ENCODE peak calls at places on chromosomes 6 and 20, in five cellular contexts. I is CD4-positive, alpha-beta T cell; P is colonic mucosa; Z is SK-N-SH; O is bronchial epithelial cell. C is an unnamed sample.

GRCh38 chr20:63895202-63895885 is 418 bp downstream of the DNAJC5 start:
- DNase-seq in I (peak), P (no peak), Z (no peak), O (no peak), C (no peak)

GRCh38 chr6:3766219-3766618 is 14.7 kb upstream of the PXDC1 start:
- DNase-seq in I (no peak), P (no peak), Z (peak), O (peak), C (no peak)

GRCh38 chr6:84651583-84651982 is 112.8 kb downstream of the TBX18 start:
- DNase-seq in I (no peak), P (no peak), Z (no peak), O (no peak), C (no peak)

GRCh38 chr6:14105547-14105946 is 12.0 kb upstream of the CD83 start:
- DNase-seq in I (no peak), P (no peak), Z (no peak), O (no peak), C (no peak)

GRCh38 chr20:9301129-9302072 is 213.0 kb upstream of the LAMP5 start:
- DNase-seq in I (no peak), P (peak), Z (no peak), O (peak), C (no peak)

GRCh38 chr6:119201486-119201885 is 123.0 kb upstream of the FAM184A start:
- DNase-seq in I (no peak), P (no peak), Z (no peak), O (no peak), C (no peak)

GRCh38 chr20:31857861-31858835 is 12.2 kb downstream of the DUSP15 start:
- DNase-seq in I (no peak), P (no peak), Z (no peak), O (no peak), C (no peak)

GRCh38 chr6:107941627-107942026 is 16.4 kb downstream of the SEC63 start:
- DNase-seq in I (no peak), P (no peak), Z (no peak), O (no peak), C (no peak)

GRCh38 chr20:61758556-61759200 is 307.0 kb downstream of the TAF4 start:
- DNase-seq in I (no peak), P (no peak), Z (no peak), O (no peak), C (no peak)

GRCh38 chr6:112450663-112451062 is 103.5 kb downstream of the RFPL4B start:
- DNase-seq in I (no peak), P (no peak), Z (no peak), O (no peak), C (no peak)

GRCh38 chr6:12296255-12296573 is 6.1 kb downstream of the EDN1 start:
- DNase-seq in I (no peak), P (peak), Z (no peak), O (peak), C (no peak)

GRCh38 chr6:46216879-46217278 is 46.1 kb upstream of the ENPP5 start:
- DNase-seq in I (no peak), P (no peak), Z (no peak), O (no peak), C (no peak)

GRCh38 chr6:84618836-84619235 is 145.6 kb downstream of the TBX18 start:
- DNase-seq in I (no peak), P (no peak), Z (no peak), O (peak), C (no peak)

GRCh38 chr6:112951829-112952228 is 604.7 kb downstream of the RFPL4B start:
- DNase-seq in I (no peak), P (no peak), Z (no peak), O (peak), C (no peak)

GRCh38 chr20:58236612-58237317 is 8.3 kb upstream of the ANKRD60 start:
- DNase-seq in I (peak), P (peak), Z (peak), O (peak), C (peak)

GRCh38 chr6:165222315-165223025 is 86.9 kb downstream of the C6orf118 start:
- DNase-seq in I (no peak), P (no peak), Z (no peak), O (no peak), C (no peak)

GRCh38 chr6:80553071-80553740 is 446.7 kb downstream of the BCKDHB start:
- DNase-seq in I (no peak), P (no peak), Z (no peak), O (no peak), C (no peak)

GRCh38 chr6:30754631-30755030 is 10.3 kb upstream of the IER3 start:
- DNase-seq in I (no peak), P (no peak), Z (no peak), O (peak), C (no peak)

GRCh38 chr6:130908188-130908587 is 81.0 kb downstream of the SMLR1 start:
- DNase-seq in I (no peak), P (no peak), Z (no peak), O (no peak), C (no peak)

GRCh38 chr20:40802886-40803285 is 113.8 kb upstream of the MAFB start:
- DNase-seq in I (no peak), P (no peak), Z (no peak), O (no peak), C (no peak)

GRCh38 chr20:40462600-40462999 is 226.4 kb downstream of the MAFB start:
- DNase-seq in I (no peak), P (no peak), Z (no peak), O (peak), C (no peak)

GRCh38 chr20:63701329-63702035 is 5.0 kb downstream of the TNFRSF6B start:
- DNase-seq in I (no peak), P (no peak), Z (peak), O (no peak), C (no peak)

GRCh38 chr20:53934421-53935352 is 135.7 kb downstream of the BCAS1 start:
- DNase-seq in I (no peak), P (no peak), Z (no peak), O (peak), C (no peak)

GRCh38 chr6:30322527-30323501 is 3.9 kb upstream of the TRIM39 start:
- DNase-seq in I (no peak), P (no peak), Z (no peak), O (no peak), C (no peak)

GRCh38 chr6:42564496-42564890 is 664 bp downstream of the UBR2 start:
- DNase-seq in I (no peak), P (no peak), Z (no peak), O (peak), C (no peak)

DNA sequence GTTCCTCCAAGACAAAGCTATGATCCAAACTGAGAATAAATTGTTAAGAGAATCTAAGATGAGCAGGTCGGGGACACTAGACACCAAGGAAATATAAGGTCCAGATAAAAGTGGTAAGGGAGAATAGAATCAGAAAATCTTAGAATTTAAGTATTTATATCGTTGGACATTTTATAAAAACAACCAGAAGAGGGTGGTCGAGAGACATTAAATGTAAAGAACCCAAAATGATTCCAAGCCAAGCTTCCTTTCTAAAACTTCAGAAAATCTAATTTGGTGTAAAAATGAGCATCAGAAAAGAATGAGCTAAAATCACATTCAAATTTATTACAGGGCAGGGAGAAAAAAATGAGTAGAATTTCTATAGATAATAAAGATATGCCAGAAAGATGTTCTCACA is 97.8 kb upstream of the OGFRL1 start:
- DNase-seq in I (no peak), P (no peak), Z (peak), O (peak), C (no peak)
- TF ChIP-seq CTCF in I (peak), P (no peak), Z (peak), O (no peak), C (peak)

DNA sequence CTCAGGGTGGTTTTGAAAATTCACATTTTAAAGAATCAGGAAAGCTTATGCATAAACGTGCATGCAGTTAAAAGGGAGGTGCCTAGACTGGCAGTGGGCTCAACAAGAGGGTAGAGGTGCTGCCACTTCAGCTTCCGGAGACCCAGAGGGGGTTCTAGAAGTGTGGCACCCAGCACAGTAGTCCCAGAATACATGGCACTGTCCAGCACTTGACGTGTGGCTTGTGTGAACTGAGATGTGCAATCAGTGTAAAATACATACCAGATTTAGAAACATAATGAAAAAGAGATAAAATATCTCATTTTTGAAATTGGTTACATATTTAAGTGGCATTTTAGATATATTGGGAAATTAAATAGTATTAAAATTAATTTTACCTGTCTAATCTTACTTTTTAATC is 89.3 kb downstream of the RIN2 start:
- DNase-seq in I (no peak), P (peak), Z (no peak), O (no peak), C (no peak)
- TF ChIP-seq CTCF in I (no peak), P (no peak), Z (no peak), O (no peak), C (no peak)

GRCh38 chr20:60057123-60057865 is 99.1 kb downstream of the CDH26 start:
- DNase-seq in I (peak), P (peak), Z (peak), O (peak), C (peak)
- TF ChIP-seq CTCF in I (peak), P (peak), Z (peak), O (peak), C (peak)

DNA sequence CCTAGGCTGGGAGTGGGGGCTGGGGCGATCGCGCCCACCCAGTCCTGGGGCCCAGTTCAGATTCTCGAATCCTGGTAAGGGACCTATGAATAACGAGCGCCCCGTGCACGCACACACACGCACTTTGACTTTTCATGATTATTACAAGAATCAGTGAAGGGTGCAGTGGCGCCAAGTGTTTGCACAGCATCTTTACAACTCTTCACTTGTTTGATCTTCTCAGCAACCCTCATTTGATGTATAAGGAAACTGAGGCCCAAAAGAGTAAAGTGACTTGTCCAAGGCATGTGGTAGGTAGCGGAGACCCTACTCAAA is 863 bp upstream of the LRFN2 start:
- DNase-seq in I (no peak), P (no peak), Z (no peak), O (no peak), C (no peak)
- TF ChIP-seq CTCF in I (no peak), P (no peak), Z (no peak), O (no peak), C (no peak)

GRCh38 chr20:44785768-44786167 is 24.6 kb downstream of the RIMS4 start:
- DNase-seq in I (no peak), P (no peak), Z (peak), O (peak), C (peak)
- TF ChIP-seq CTCF in I (no peak), P (no peak), Z (peak), O (no peak), C (no peak)

GRCh38 chr6:36245572-36246031 is 24.3 kb upstream of the PNPLA1 start:
- DNase-seq in I (no peak), P (peak), Z (peak), O (no peak), C (no peak)
- TF ChIP-seq CTCF in I (no peak), P (peak), Z (no peak), O (peak), C (no peak)

GRCh38 chr6:7108196-7108963 is 619 bp downstream of the RREB1 start:
- DNase-seq in I (peak), P (peak), Z (peak), O (peak), C (peak)

GRCh38 chr6:7107578-7108195 is at the start of gene RREB1:
- DNase-seq in I (peak), P (peak), Z (peak), O (no peak), C (peak)

GRCh38 chr6:7104752-7105151 is 3.0 kb upstream of the RREB1 start:
- DNase-seq in I (no peak), P (no peak), Z (no peak), O (no peak), C (no peak)

GRCh38 chr6:7106215-7106751 is 1.5 kb upstream of the RREB1 start:
- DNase-seq in I (no peak), P (no peak), Z (no peak), O (no peak), C (no peak)

DNA sequence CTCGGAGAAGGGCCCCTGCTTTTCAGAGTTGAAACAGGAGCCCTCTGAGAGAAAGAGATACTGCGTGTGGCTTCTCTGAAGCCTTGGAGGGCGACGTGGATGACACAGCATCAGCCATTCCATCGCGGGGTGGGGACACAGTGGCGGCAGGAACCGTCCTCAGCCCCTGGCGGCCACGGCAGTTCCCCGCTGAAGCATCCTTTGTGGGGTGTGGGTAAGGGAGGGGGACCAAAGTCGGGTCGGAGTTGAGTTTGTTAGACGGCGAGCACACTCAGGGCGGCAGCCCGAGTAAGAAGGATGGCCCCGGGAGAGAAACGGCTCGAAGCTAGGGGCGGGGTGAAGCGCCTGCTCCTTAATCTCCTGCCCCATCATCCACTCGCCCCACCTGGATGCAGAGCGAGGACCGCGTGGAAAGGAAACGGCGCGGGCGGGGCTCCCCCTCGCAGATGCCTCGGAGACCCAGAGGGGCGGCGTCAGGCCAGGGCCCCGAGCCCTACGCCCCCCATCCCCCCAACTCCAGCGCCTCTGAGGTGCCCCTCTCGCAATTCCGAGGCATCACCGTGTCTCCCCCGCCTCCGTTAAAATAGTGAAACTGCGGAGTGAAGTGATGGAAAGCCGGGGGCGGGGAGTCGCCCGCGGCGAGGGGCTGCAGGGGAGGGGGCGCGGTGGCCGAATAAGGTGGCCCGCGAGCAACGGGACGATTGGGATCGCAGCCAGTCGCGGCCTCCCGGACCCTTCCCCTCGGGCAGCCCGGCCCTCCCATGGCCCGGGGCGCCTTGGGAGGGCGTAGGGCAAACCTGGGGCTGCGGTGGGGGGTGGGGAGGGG is 796 bp upstream of the RREB1 start:
- DNase-seq in I (peak), P (peak), Z (no peak), O (no peak), C (peak)
- TF ChIP-seq CTCF in I (peak), P (no peak), Z (peak), O (peak), C (no peak)

GRCh38 chr6:50818673-50819072 is at the start of gene TFAP2B:
- DNase-seq in I (no peak), P (no peak), Z (peak), O (no peak), C (no peak)

GRCh38 chr6:50817638-50817950 is 1.1 kb upstream of the TFAP2B start:
- DNase-seq in I (no peak), P (no peak), Z (no peak), O (no peak), C (no peak)

GRCh38 chr6:50816947-50817637 is 1.6 kb upstream of the TFAP2B start:
- DNase-seq in I (no peak), P (no peak), Z (peak), O (no peak), C (no peak)

GRCh38 chr6:50816115-50816675 is 2.5 kb upstream of the TFAP2B start:
- DNase-seq in I (peak), P (peak), Z (peak), O (peak), C (peak)

GRCh38 chr6:50815436-50816114 is 3.1 kb upstream of the TFAP2B start:
- DNase-seq in I (no peak), P (no peak), Z (no peak), O (peak), C (no peak)
- TF ChIP-seq CTCF in I (no peak), P (no peak), Z (peak), O (peak), C (no peak)

GRCh38 chr20:56630086-56630493 is 984 bp downstream of the TFAP2C start:
- DNase-seq in I (no peak), P (peak), Z (peak), O (peak), C (peak)
- TF ChIP-seq CTCF in I (no peak), P (peak), Z (peak), O (peak), C (peak)

GRCh38 chr6:129500958-129501381 is 209.0 kb downstream of the ARHGAP18 start:
- DNase-seq in I (no peak), P (no peak), Z (peak), O (no peak), C (no peak)
- TF ChIP-seq CTCF in I (peak), P (no peak), Z (peak), O (peak), C (peak)

C was measured in nephron progenitor cell.